ENCODE peak calls at places on chromosomes 7 and 10, in seven cellular contexts. H is neural progenitor cell, P is tibial artery, Z is dorsolateral prefrontal cortex, X is GM12865, M is bronchial epithelial cell, W is B cell. N is an unnamed sample.

GRCh38 chr7:159033473-159033825 is 111.2 kb downstream of the VIPR2 start:
- DNase-seq in H (no peak), W (no peak), M (no peak), X (no peak), P (no peak), Z (no peak), N (no peak)

GRCh38 chr7:119545118-119545517 is 727.9 kb upstream of the KCND2 start:
- DNase-seq in W (no peak), P (no peak), X (no peak), M (peak), Z (no peak), H (no peak), N (no peak)

GRCh38 chr10:26781797-26782196 is 79.0 kb downstream of the ABI1 start:
- DNase-seq in H (no peak), M (peak), X (no peak), P (no peak), W (no peak), Z (no peak), N (no peak)

GRCh38 chr10:62224606-62225005 is 44.0 kb downstream of the RTKN2 start:
- DNase-seq in Z (no peak), W (no peak), X (no peak), P (no peak), M (peak), H (no peak), N (no peak)

GRCh38 chr7:79137942-79138341 is 315.5 kb downstream of the MAGI2 start:
- DNase-seq in Z (no peak), M (no peak), W (no peak), X (peak), H (no peak), P (no peak), N (no peak)

GRCh38 chr7:44387427-44387826 is 62.0 kb upstream of the CAMK2B start:
- DNase-seq in W (no peak), H (no peak), M (no peak), X (no peak), Z (no peak), P (no peak), N (no peak)

GRCh38 chr10:86233131-86233530 is 133.5 kb downstream of the GRID1 start:
- DNase-seq in P (no peak), W (no peak), Z (no peak), M (no peak), X (no peak), H (no peak), N (no peak)

GRCh38 chr7:133563196-133563707 is 310.4 kb downstream of the EXOC4 start:
- DNase-seq in H (no peak), P (no peak), W (no peak), M (no peak), Z (no peak), X (no peak), N (no peak)

GRCh38 chr10:15254808-15255655 is 86.5 kb upstream of the NMT2 start:
- DNase-seq in Z (peak), P (no peak), X (peak), H (no peak), M (no peak), W (no peak), N (no peak)

GRCh38 chr10:47331491-47331890 is 9.2 kb downstream of the GDF2 start:
- DNase-seq in Z (no peak), H (no peak), P (peak), X (no peak), W (no peak), M (no peak), N (no peak)

GRCh38 chr7:12299367-12299766 is 88.3 kb downstream of the TMEM106B start:
- DNase-seq in Z (no peak), P (no peak), M (no peak), W (no peak), H (no peak), X (no peak), N (no peak)

GRCh38 chr10:127450644-127451043 is 98.5 kb upstream of the NPS start:
- DNase-seq in M (no peak), H (no peak), P (no peak), W (no peak), Z (no peak), X (no peak), N (no peak)

GRCh38 chr7:71272509-71273214 is 140.7 kb downstream of the GALNT17 start:
- DNase-seq in W (no peak), M (no peak), Z (no peak), H (no peak), P (no peak), X (no peak), N (no peak)

GRCh38 chr7:145986248-145986874 is 130.2 kb upstream of the CNTNAP2 start:
- DNase-seq in W (no peak), M (no peak), P (no peak), Z (no peak), X (no peak), H (no peak), N (no peak)

GRCh38 chr10:95864906-95865813 is 42.6 kb upstream of the CC2D2B start:
- DNase-seq in H (peak), W (peak), Z (no peak), M (peak), X (peak), P (no peak), N (no peak)

GRCh38 chr7:70646551-70647248 is 485.2 kb upstream of the GALNT17 start:
- DNase-seq in M (no peak), P (no peak), W (no peak), H (no peak), Z (no peak), X (no peak), N (no peak)

GRCh38 chr10:121392657-121393056 is 205.6 kb downstream of the FGFR2 start:
- DNase-seq in Z (no peak), W (no peak), H (no peak), M (no peak), X (no peak), P (no peak), N (no peak)

GRCh38 chr7:49937608-49938007 is 155.4 kb downstream of the ZPBP start:
- DNase-seq in H (no peak), X (no peak), P (no peak), M (no peak), W (no peak), Z (no peak), N (no peak)

GRCh38 chr10:1209355-1209979 is 153.3 kb downstream of the WDR37 start:
- DNase-seq in W (no peak), M (no peak), H (no peak), Z (no peak), X (no peak), P (no peak), N (no peak)

GRCh38 chr7:111089822-111090426 is 1.0 kb upstream of the LRRN3 start:
- DNase-seq in X (peak), W (peak), P (no peak), H (peak), Z (no peak), M (peak), N (no peak)

GRCh38 chr7:56097700-56098099 is 4.9 kb upstream of the PHKG1 start:
- DNase-seq in W (no peak), P (no peak), H (no peak), X (peak), M (peak), Z (no peak), N (no peak)

GRCh38 chr7:73894851-73895441 is 34.0 kb downstream of the TMEM270 start:
- DNase-seq in X (no peak), Z (no peak), W (no peak), P (peak), H (no peak), M (peak), N (no peak)

GRCh38 chr7:118918556-118918955 is 694.1 kb downstream of the ANKRD7 start:
- DNase-seq in W (no peak), H (no peak), X (peak), M (peak), Z (no peak), P (no peak), N (no peak)

GRCh38 chr10:131617113-131617877 is 283.5 kb upstream of the PPP2R2D start:
- DNase-seq in Z (no peak), H (peak), M (no peak), X (no peak), P (no peak), W (no peak), N (no peak)

GRCh38 chr10:1939016-1939415 is 201.7 kb upstream of the ADARB2 start:
- DNase-seq in Z (no peak), P (no peak), W (peak), M (no peak), X (no peak), H (no peak), N (no peak)

GRCh38 chr10:75126277-75126676 is 14.8 kb downstream of the SAMD8 start:
- DNase-seq in H (no peak), W (no peak), X (no peak), Z (no peak), P (no peak), M (peak), N (no peak)

GRCh38 chr7:83934118-83934734 is 260.4 kb downstream of the SEMA3A start:
- DNase-seq in H (no peak), W (no peak), Z (no peak), P (no peak), M (peak), X (no peak), N (no peak)

GRCh38 chr7:157479326-157479725 is 142.5 kb downstream of the DNAJB6 start:
- DNase-seq in W (no peak), Z (no peak), X (no peak), P (no peak), M (no peak), H (no peak), N (no peak)

GRCh38 chr7:139536158-139536557 is 12.7 kb downstream of the CLEC2L start:
- DNase-seq in H (no peak), Z (no peak), P (no peak), M (no peak), X (no peak), W (no peak), N (no peak)
- TF ChIP-seq CTCF in H (no peak), Z (no peak), P (no peak), M (no peak), X (no peak), W (no peak), N (no peak)

GRCh38 chr7:2099036-2099957 is 133.4 kb downstream of the MAD1L1 start:
- DNase-seq in M (no peak), P (no peak), H (no peak), Z (peak), X (peak), W (peak), N (peak)
- TF ChIP-seq CTCF in M (no peak), P (no peak), H (no peak), Z (no peak), X (no peak), W (peak), N (no peak)

GRCh38 chr10:22417736-22418268 is 72.5 kb downstream of the SPAG6 start:
- DNase-seq in H (no peak), M (no peak), W (no peak), X (no peak), P (no peak), Z (no peak), N (no peak)

GRCh38 chr10:22415072-22415471 is 69.8 kb downstream of the SPAG6 start:
- DNase-seq in P (no peak), Z (no peak), X (no peak), M (no peak), H (no peak), W (no peak), N (no peak)

GRCh38 chr10:22426653-22427052 is 81.4 kb downstream of the SPAG6 start:
- DNase-seq in W (no peak), M (no peak), X (no peak), Z (no peak), H (no peak), P (no peak), N (no peak)

DNA sequence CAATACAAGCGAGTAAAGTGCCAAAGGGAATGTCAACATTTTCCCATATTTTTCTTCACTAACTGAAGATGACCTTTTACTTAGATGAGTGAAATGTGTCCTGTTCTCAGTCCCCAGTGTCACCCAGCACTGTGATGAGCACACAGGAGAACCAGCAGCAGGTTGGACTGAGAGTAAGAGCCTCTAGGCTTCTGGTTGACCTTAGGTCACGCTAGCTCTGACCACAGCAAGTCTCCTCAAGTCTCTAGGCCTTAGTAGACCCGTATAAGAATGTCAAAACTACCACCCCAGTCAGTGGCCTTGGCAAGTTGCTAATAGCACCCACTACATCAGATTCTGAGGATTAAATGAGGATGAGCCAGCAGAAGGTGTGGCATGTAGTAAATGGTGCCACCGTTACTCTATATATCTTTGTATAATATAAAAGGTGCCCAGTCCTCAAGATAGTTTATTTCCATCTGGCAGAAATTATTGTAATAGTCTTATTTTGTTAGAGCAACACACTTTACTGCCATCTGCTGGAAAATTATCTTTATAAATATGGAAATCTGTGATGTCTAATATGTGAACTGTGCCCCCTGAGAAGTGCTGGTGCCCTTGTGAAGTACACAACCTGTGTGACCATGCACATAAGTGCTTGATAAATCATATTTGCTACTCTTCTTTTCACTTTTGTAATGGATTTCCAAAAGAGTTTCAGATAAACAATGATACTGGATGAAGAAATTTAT is 75.7 kb downstream of the SPAG6 start:
- DNase-seq in Z (no peak), W (peak), H (no peak), X (peak), M (peak), P (no peak), N (no peak)
- TF ChIP-seq CTCF in Z (peak), W (peak), H (no peak), X (no peak), M (no peak), P (peak), N (no peak)

GRCh38 chr7:142303650-142304049 is 45.8 kb upstream of the PRSS58 start:
- DNase-seq in H (peak), W (no peak), P (no peak), X (peak), M (peak), Z (no peak), N (no peak)
- TF ChIP-seq CTCF in H (peak), W (no peak), P (peak), X (peak), M (peak), Z (peak), N (peak)

DNA sequence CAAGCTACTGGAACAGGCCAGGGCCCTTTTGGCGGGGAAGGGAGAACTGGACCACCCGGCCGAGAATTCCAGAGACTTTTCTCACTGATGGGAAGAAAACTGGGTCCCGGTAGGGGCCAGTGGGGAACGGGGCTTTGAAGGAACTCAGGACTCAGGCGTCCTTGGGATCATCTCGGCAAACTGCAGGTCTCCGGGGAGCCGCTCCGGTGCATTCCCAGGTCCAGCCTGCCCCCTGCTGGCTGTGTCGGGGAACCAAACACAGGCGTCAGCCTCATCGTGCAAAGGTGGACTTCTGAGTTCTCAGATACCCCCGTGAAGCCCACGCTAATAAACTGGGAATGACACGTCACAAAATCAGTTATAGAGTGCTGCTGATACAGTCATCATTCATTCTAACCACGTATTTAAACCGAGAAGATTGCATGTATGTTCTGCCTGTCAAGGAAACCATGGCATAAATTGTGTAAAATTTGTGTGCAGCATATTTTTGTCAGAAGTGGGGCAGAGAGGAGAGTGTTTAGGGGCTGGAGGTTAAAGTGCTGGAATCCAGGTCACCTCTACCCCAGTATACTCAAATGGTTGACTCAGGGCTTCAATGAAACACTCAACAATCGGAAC is 76.1 kb upstream of the CPXM2 start:
- DNase-seq in P (peak), M (peak), W (peak), X (peak), H (peak), Z (peak), N (no peak)
- TF ChIP-seq CTCF in P (peak), M (peak), W (peak), X (peak), H (peak), Z (peak), N (peak)

DNA sequence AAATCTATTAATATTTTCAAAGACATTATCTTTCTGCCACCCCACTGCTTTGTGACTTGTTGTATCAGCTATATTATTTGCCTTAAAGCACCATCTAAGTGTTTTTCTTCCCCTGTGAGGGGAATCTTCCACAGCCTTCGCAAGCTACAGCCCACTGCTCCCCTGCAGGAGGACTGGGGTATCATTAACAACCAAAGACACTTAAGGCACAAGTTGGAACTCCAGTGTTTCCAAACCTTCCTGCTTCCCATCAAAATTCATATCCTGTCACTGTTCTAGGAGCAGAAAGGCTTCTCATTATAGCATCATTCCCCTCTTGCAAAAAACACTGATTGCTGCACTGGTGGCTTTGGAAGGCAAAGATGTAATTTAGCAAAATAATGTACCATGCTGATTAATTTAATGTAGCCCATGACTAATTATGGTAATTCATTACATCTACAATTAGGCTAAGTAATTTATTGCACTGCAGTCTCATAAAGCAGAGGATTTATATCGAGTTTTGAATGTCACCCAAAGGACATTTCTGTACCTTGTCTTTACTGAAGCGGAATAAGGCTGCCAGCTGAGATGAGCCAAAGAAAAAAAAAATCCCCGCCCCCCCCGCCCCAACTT is 207.1 kb downstream of the SKAP2 start:
- DNase-seq in Z (no peak), H (peak), W (no peak), P (no peak), X (no peak), M (no peak), N (no peak)
- TF ChIP-seq CTCF in Z (no peak), H (peak), W (no peak), P (no peak), X (no peak), M (no peak), N (no peak)

GRCh38 chr10:176677-177076 is 41.4 kb downstream of the ZMYND11 start:
- DNase-seq in W (no peak), H (no peak), X (no peak), M (no peak), P (no peak), Z (no peak), N (no peak)

GRCh38 chr10:173741-174140 is 38.5 kb downstream of the ZMYND11 start:
- DNase-seq in X (no peak), P (no peak), W (no peak), H (no peak), Z (no peak), M (no peak), N (no peak)

GRCh38 chr10:178723-179122 is 43.5 kb downstream of the ZMYND11 start:
- DNase-seq in H (no peak), Z (no peak), P (no peak), W (no peak), M (no peak), X (no peak), N (no peak)

GRCh38 chr10:182441-183201 is 47.4 kb downstream of the ZMYND11 start:
- DNase-seq in M (peak), X (peak), Z (no peak), W (no peak), P (no peak), H (no peak), N (no peak)

GRCh38 chr10:178208-178607 is 43.0 kb downstream of the ZMYND11 start:
- DNase-seq in W (peak), X (peak), M (peak), H (no peak), Z (no peak), P (no peak), N (no peak)
- TF ChIP-seq CTCF in W (peak), X (no peak), M (peak), H (peak), Z (peak), P (peak), N (peak)

DNA sequence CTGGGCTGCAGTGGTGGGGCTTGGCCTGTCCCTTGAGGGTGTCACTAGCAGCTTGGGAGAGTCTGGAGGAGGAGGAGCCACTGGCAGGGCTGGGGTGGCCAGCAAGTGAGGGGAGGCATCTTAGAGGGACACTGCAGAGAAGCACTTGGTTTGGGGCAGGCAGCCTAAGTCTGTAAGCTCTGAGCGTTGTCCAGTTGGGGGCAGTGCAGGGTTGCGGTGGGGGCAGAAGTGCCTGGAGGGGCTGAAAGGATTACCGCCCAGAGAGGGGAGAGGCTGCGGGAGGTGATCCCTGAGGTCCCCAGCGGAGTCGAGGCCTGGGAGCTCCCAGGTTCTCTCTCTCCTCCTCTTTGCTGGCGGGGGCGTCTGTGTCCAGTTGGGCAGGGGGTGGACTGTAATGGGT is 7.4 kb downstream of the ADCYAP1R1 start:
- DNase-seq in X (no peak), H (peak), M (no peak), P (no peak), W (no peak), Z (no peak), N (no peak)
- TF ChIP-seq CTCF in X (no peak), H (peak), M (no peak), P (no peak), W (no peak), Z (no peak), N (no peak)

DNA sequence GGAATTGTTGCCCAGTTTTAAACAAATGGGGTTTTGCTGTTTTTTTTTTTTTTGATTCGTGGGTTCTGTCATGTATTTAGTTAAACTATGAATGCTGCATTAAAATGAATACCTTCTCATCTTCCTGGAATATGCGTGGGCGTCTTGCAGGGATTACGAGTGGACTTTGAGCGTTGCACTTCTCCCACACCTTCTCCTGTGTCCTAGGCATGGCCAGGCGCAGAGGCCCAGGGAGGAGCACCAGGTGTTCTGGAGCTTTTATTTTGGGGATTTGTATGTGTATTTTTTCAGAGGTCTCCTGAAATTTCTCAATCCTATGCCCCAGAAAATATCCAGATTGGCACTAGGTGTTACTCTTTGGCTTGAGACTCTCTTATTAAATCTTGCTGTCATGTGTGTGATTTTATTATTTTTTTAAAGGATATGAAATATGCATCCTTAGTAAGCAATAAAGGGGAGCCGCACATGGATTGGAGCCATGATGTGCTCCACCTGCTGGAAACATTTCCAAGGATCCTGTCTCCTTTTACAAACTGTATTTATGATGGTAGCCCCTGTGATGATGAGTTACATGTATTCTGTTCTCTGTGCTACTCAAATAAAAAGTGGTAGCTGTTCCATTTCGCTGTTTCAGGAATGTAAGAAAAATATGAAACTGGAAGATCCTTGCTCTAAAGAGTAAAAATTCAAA is 482.2 kb upstream of the KLF6 start:
- DNase-seq in M (peak), H (no peak), X (no peak), Z (no peak), P (no peak), W (no peak), N (no peak)
- TF ChIP-seq CTCF in M (no peak), H (peak), X (no peak), Z (no peak), P (no peak), W (no peak), N (no peak)